ENCODE peak calls at places on chromosome 20, in nine cellular contexts. E is neural crest cell, Z is breast epithelium, I is tibial nerve, S is heart right ventricle, A is left lung, Y is hepatocyte, F is Peyer's patch, R is mammary epithelial cell. O is an unnamed sample.

GRCh38 chr20:32731882-32732266 is 11.4 kb downstream of the COMMD7 start:
- DNase-seq in A (peak), Y (peak), I (no peak), Z (no peak), S (no peak), F (no peak), E (no peak), R (no peak), O (no peak)

GRCh38 chr20:24491043-24491756 is 21.8 kb downstream of the SYNDIG1 start:
- DNase-seq in Z (no peak), R (no peak), E (no peak), F (no peak), I (no peak), Y (no peak), S (no peak), A (no peak), O (no peak)

GRCh38 chr20:10621159-10621558 is 52.6 kb downstream of the JAG1 start:
- DNase-seq in E (no peak), Z (no peak), F (no peak), Y (no peak), I (no peak), A (no peak), R (no peak), S (no peak), O (no peak)

GRCh38 chr20:59307270-59307669 is 6.9 kb downstream of the EDN3 start:
- DNase-seq in F (no peak), A (no peak), Y (no peak), Z (no peak), E (no peak), S (no peak), R (no peak), I (no peak), O (no peak)

GRCh38 chr20:63333241-63333836 is 27.8 kb downstream of the CHRNA4 start:
- DNase-seq in A (peak), Z (no peak), S (peak), F (no peak), R (peak), E (no peak), I (no peak), Y (no peak), O (no peak)

GRCh38 chr20:3804781-3805180 is 8.7 kb downstream of the CDC25B start:
- DNase-seq in A (peak), Z (no peak), I (no peak), S (no peak), F (peak), E (no peak), R (no peak), Y (no peak), O (no peak)

GRCh38 chr20:57317789-57318371 is 11.7 kb upstream of the SPO11 start:
- DNase-seq in E (no peak), A (no peak), Y (no peak), F (no peak), R (no peak), S (no peak), I (no peak), Z (no peak), O (no peak)

GRCh38 chr20:17594443-17594842 is 24.6 kb downstream of the DSTN start:
- DNase-seq in Z (peak), I (no peak), E (no peak), F (no peak), S (no peak), Y (peak), R (peak), A (no peak), O (peak)

GRCh38 chr20:577167-577791 is 32.8 kb downstream of the TCF15 start:
- DNase-seq in S (no peak), Y (no peak), F (no peak), I (no peak), Z (no peak), A (no peak), E (no peak), R (no peak), O (no peak)

GRCh38 chr20:17674722-17675518 is 7.1 kb downstream of the RRBP1 start:
- DNase-seq in E (no peak), I (no peak), A (no peak), R (no peak), Y (no peak), F (no peak), Z (no peak), S (no peak), O (no peak)

GRCh38 chr20:48826883-48827771 is 672 bp downstream of the PREX1 start:
- DNase-seq in F (peak), E (peak), R (no peak), S (peak), A (peak), Z (no peak), Y (no peak), I (no peak), O (peak)

GRCh38 chr20:20465259-20465658 is 97.4 kb downstream of the INSM1 start:
- DNase-seq in S (no peak), F (no peak), R (no peak), Z (no peak), E (no peak), A (no peak), I (no peak), Y (no peak), O (peak)
- TF ChIP-seq CTCF in S (peak), F (no peak), R (peak), Z (no peak), E (peak), A (no peak), I (no peak), Y (peak), O (peak)

GRCh38 chr20:39893013-39893685 is 795.9 kb downstream of the MAFB start:
- DNase-seq in S (no peak), Y (peak), R (peak), F (no peak), Z (no peak), A (no peak), E (no peak), I (no peak), O (no peak)
- TF ChIP-seq CTCF in S (no peak), Y (peak), R (no peak), F (no peak), Z (no peak), A (no peak), E (peak), I (no peak), O (no peak)

DNA sequence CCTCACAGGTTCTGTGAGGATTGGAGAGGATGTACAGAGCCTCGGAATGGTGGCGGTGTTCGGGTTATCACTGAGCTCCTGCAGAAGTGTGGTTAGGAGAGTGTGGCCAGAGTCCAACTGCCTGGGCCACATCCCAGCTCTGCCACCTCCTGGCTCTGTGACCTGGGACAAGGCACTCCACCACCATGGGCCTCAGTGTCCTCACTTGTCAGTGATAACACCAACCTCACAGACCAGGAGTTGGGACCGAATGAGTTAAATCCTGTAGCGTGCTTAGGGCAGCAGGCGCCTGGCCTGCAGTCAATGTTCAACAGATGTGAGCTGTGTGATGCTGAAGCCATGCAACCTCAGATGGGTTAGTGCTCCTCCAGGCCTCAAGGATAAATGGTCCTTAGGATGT is 23.6 kb downstream of the SIRPA start:
- DNase-seq in S (peak), R (no peak), Z (no peak), E (no peak), I (no peak), Y (no peak), A (no peak), F (no peak), O (no peak)
- TF ChIP-seq CTCF in S (no peak), R (no peak), Z (no peak), E (no peak), I (no peak), Y (no peak), A (no peak), F (no peak), O (no peak)

GRCh38 chr20:60921021-60921622 is 330.9 kb upstream of the CDH4 start:
- DNase-seq in S (peak), A (no peak), Y (peak), R (peak), Z (no peak), I (no peak), F (no peak), E (peak), O (no peak)
- TF ChIP-seq CTCF in S (no peak), A (no peak), Y (no peak), R (no peak), Z (no peak), I (no peak), F (no peak), E (no peak), O (no peak)

DNA sequence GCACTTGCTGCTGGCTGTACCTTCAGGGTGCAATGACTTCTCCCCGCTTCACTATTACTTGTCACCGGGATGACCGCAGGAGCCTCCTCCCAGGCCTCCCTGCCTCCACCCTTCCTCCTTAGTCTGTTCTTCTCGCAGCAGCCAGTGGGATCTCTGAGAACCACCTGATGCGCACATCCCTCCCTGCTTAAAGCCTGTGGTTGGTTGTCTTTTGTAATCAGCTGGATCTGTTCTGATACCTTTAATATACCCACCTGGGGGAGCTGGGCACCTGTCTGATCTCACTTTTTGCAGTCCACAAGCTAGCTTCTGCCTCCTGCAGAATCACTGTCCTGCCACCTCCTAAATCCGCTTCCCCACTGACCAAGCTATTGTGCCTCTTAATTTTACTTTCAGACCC is 34.6 kb downstream of the TOX2 start:
- DNase-seq in F (peak), S (no peak), R (no peak), E (no peak), I (no peak), Z (no peak), Y (no peak), A (no peak), O (no peak)
- TF ChIP-seq CTCF in F (no peak), S (no peak), R (no peak), E (no peak), I (no peak), Z (no peak), Y (no peak), A (no peak), O (no peak)

O was measured in endothelial cell.